ENCODE peak calls at places on chromosomes 12 and 14, in ten cellular contexts. F, V, U, E, O, P, Z, T, K and H are unnamed samples.

GRCh38 chr12:28568709-28569108 is 378.5 kb downstream of the CCDC91 start:
- DNase-seq in F (no peak), Z (no peak), E (no peak), U (no peak), V (no peak), O (no peak), K (no peak), P (no peak), T (no peak), H (no peak)

GRCh38 chr14:74065746-74066575 is 18.3 kb downstream of the ALDH6A1 start:
- DNase-seq in F (no peak), T (no peak), V (no peak), O (no peak), Z (no peak), E (no peak), U (no peak), K (no peak), P (no peak), H (no peak)

GRCh38 chr12:112969547-112970306 is 8.6 kb upstream of the OAS2 start:
- DNase-seq in O (no peak), T (no peak), P (no peak), F (no peak), U (no peak), K (no peak), Z (no peak), V (no peak), E (no peak), H (no peak)

GRCh38 chr12:96255077-96255476 is 60.9 kb downstream of the ELK3 start:
- DNase-seq in U (peak; percentile 38), F (no peak), T (peak; percentile 59), P (no peak), E (no peak), Z (no peak), O (no peak), V (no peak), K (peak; percentile 77), H (no peak)

GRCh38 chr14:96792003-96792402 is 5.2 kb upstream of the VRK1 start:
- DNase-seq in Z (no peak), F (no peak), T (no peak), O (no peak), E (no peak), P (no peak), U (no peak), V (no peak), K (no peak), H (no peak)

GRCh38 chr14:101235042-101235871 is 326.0 kb upstream of the DIO3 start:
- DNase-seq in Z (peak; percentile 77), U (peak; percentile 65), K (peak; percentile 66), P (peak; percentile 26), F (peak; percentile 14), T (peak; percentile 42), E (no peak), V (peak; percentile 81), O (no peak), H (peak; percentile 43)

GRCh38 chr12:109308534-109309440 is at the start of gene FOXN4:
- DNase-seq in V (no peak), P (no peak), O (no peak), Z (peak; percentile 71), E (no peak), F (no peak), T (no peak), U (no peak), K (no peak), H (no peak)

GRCh38 chr14:41749425-41749824 is 142.7 kb downstream of the LRFN5 start:
- DNase-seq in K (no peak), Z (no peak), U (no peak), T (no peak), V (no peak), F (no peak), P (no peak), O (no peak), E (no peak), H (no peak)

GRCh38 chr14:62885451-62885850 is 159.8 kb downstream of the KCNH5 start:
- DNase-seq in T (no peak), O (no peak), K (no peak), F (peak; percentile 75), E (no peak), V (no peak), U (no peak), P (no peak), Z (no peak), H (no peak)

GRCh38 chr12:74537126-74537706 is 419 bp upstream of the ATXN7L3B start:
- DNase-seq in E (peak; percentile 16), V (no peak), P (no peak), Z (peak; percentile 62), O (no peak), U (no peak), F (peak; percentile 59), K (no peak), T (no peak), H (no peak)

GRCh38 chr12:64610660-64611429 is 550 bp downstream of the RASSF3 start:
- DNase-seq in P (peak; percentile 67), U (peak; percentile 79), T (peak; percentile 64), K (peak; percentile 81), V (peak; percentile 83), O (peak; percentile 92), Z (peak; percentile 76), E (no peak), F (peak; percentile 38), H (peak; percentile 5)

GRCh38 chr12:14884458-14884878 is 1.2 kb downstream of the MGP start:
- DNase-seq in K (peak; percentile 92), F (peak; percentile 68), E (peak; percentile 25), Z (no peak), T (peak; percentile 77), V (peak; percentile 58), P (no peak), U (peak; percentile 83), O (peak; percentile 46), H (peak; percentile 50)

GRCh38 chr12:115897718-115898117 is 379.8 kb downstream of the MED13L start:
- DNase-seq in F (no peak), O (no peak), V (no peak), K (no peak), Z (no peak), P (no peak), T (no peak), E (peak; percentile 11), U (no peak), H (no peak)

GRCh38 chr12:43338848-43339526 is 213.0 kb downstream of the ADAMTS20 start:
- DNase-seq in V (no peak), U (no peak), P (no peak), Z (peak; percentile 78), T (no peak), O (peak; percentile 15), F (peak; percentile 38), E (peak; percentile 49), K (no peak), H (no peak)

GRCh38 chr12:7832059-7832696 is 40.5 kb downstream of the SLC2A14 start:
- DNase-seq in F (peak; percentile 47), P (peak; percentile 80), O (peak; percentile 1), V (no peak), K (no peak), T (no peak), Z (peak; percentile 86), U (no peak), E (peak; percentile 4), H (no peak)

GRCh38 chr12:98646165-98646764 is 1.2 kb downstream of the APAF1 start:
- DNase-seq in E (no peak), P (no peak), U (no peak), T (no peak), K (no peak), Z (no peak), F (peak; percentile 56), O (no peak), V (no peak), H (no peak)
- TF ChIP-seq CTCF in E (no peak), P (no peak), U (no peak), T (peak; percentile 11), K (no peak), Z (no peak), F (peak; percentile 19), O (peak; percentile 18), V (no peak), H (no peak)

GRCh38 chr14:24329736-24330135 is 5.1 kb downstream of the ADCY4 start:
- DNase-seq in E (no peak), O (no peak), K (no peak), U (peak; percentile 69), T (peak; percentile 54), Z (no peak), F (no peak), V (peak; percentile 57), P (no peak), H (no peak)

GRCh38 chr14:24334431-24335271 is at the start of gene ADCY4:
- DNase-seq in Z (peak; percentile 56), O (no peak), F (no peak), E (no peak), T (peak; percentile 51), U (no peak), V (peak; percentile 59), K (no peak), P (no peak), H (no peak)

GRCh38 chr14:24330973-24331674 is 3.7 kb downstream of the ADCY4 start:
- DNase-seq in F (no peak), K (no peak), Z (no peak), O (no peak), E (no peak), U (no peak), V (no peak), T (no peak), P (no peak), H (no peak)

GRCh38 chr14:24331731-24332093 is 3.2 kb downstream of the ADCY4 start:
- DNase-seq in E (no peak), U (no peak), V (peak; percentile 42), O (no peak), K (no peak), T (no peak), Z (no peak), F (no peak), P (no peak), H (no peak)

GRCh38 chr14:24332094-24332983 is 2.5 kb downstream of the ADCY4 start:
- DNase-seq in E (no peak), F (peak; percentile 76), T (peak; percentile 54), V (peak; percentile 76), U (peak; percentile 87), Z (peak; percentile 91), P (peak; percentile 76), O (peak; percentile 68), K (peak; percentile 82), H (peak; percentile 49)
- H3K4me3 ChIP-seq in E (no peak overlapping the region), F (no peak overlapping the region), T (peak overlapping the region; percentile 35), V (no peak overlapping the region), U (peak overlapping the region; percentile 21), Z (peak overlapping the region; percentile 80), P (peak overlapping the region; percentile 55), O (peak overlapping the region; percentile 48), K (peak overlapping the region; percentile 26), H (peak overlapping the region; percentile 31)

GRCh38 chr12:76346798-76347420 is 1.3 kb downstream of the BBS10 start:
- DNase-seq in F (peak; percentile 68), V (no peak), Z (no peak), O (peak; percentile 18), T (no peak), U (no peak), E (no peak), P (peak; percentile 45), K (no peak), H (no peak)
- TF ChIP-seq CTCF in F (peak; percentile 55), V (no peak), Z (peak; percentile 48), O (peak; percentile 41), T (no peak), U (no peak), E (peak; percentile 59), P (no peak), K (no peak), H (peak; percentile 66)

GRCh38 chr12:47166365-47166764 is 86.6 kb upstream of the AMIGO2 start:
- DNase-seq in U (no peak), T (no peak), P (no peak), E (no peak), K (no peak), V (no peak), Z (no peak), F (no peak), O (no peak), H (no peak)
- H3K4me3 ChIP-seq in U (no peak overlapping the region), T (no peak overlapping the region), P (no peak overlapping the region), E (no peak overlapping the region), K (no peak overlapping the region), V (no peak overlapping the region), Z (no peak overlapping the region), F (no peak overlapping the region), O (no peak overlapping the region), H (no peak overlapping the region)

GRCh38 chr14:95445161-95445560 is 71.3 kb downstream of the SYNE3 start:
- DNase-seq in K (no peak), E (no peak), T (no peak), Z (no peak), F (no peak), V (no peak), P (no peak), O (no peak), U (no peak), H (no peak)
- TF ChIP-seq CTCF in K (no peak), E (no peak), T (no peak), Z (no peak), F (no peak), V (no peak), P (no peak), O (no peak), U (no peak), H (no peak)